ENCODE peak calls at places on chromosomes 3 and 15, in nine cellular contexts. One of them, this sample, is unnamed.
A peak's percentile ranks its signal among the peaks of the same experiment; 100 is the strongest.

GRCh38 chr3:128800241-128801187 is 74.5 kb downstream of the RAB7A start:
- DNase-seq in activated gamma-delta T cell treated with anti-CD3 and anti-CD28 coated beads, Interleukin-2, amount 50 U/mL, for 16 hours: no peak
- DNase-seq in HCEC 1CT: no peak
- DNase-seq in H54: no peak
- DNase-seq in foreskin keratinocyte: no peak
- DNase-seq in left cardiac atrium: no peak
- DNase-seq in CD8-positive, alpha-beta T cell: no peak
- DNase-seq in nephron progenitor cell: no peak
- DNase-seq in HuH-7: no peak
- DNase-seq in this sample: no peak

GRCh38 chr15:35522061-35522460 is 23.9 kb downstream of the DPH6 start:
- DNase-seq in CD8-positive, alpha-beta T cell: no peak
- DNase-seq in nephron progenitor cell: no peak
- DNase-seq in HCEC 1CT: no peak
- DNase-seq in left cardiac atrium: peak; percentile 19
- DNase-seq in H54: no peak
- DNase-seq in activated gamma-delta T cell treated with anti-CD3 and anti-CD28 coated beads, Interleukin-2, amount 50 U/mL, for 16 hours: no peak
- DNase-seq in foreskin keratinocyte: no peak
- DNase-seq in HuH-7: no peak
- DNase-seq in this sample: no peak

GRCh38 chr3:45782381-45782780 is 14.0 kb downstream of the SLC6A20 start:
- DNase-seq in HuH-7: no peak
- DNase-seq in HCEC 1CT: no peak
- DNase-seq in activated gamma-delta T cell treated with anti-CD3 and anti-CD28 coated beads, Interleukin-2, amount 50 U/mL, for 16 hours: no peak
- DNase-seq in left cardiac atrium: no peak
- DNase-seq in H54: no peak
- DNase-seq in foreskin keratinocyte: no peak
- DNase-seq in nephron progenitor cell: no peak
- DNase-seq in CD8-positive, alpha-beta T cell: no peak
- DNase-seq in this sample: no peak

GRCh38 chr15:23039917-23040281 is 530 bp upstream of the TUBGCP5 start:
- DNase-seq in nephron progenitor cell: no peak
- DNase-seq in foreskin keratinocyte: no peak
- DNase-seq in activated gamma-delta T cell treated with anti-CD3 and anti-CD28 coated beads, Interleukin-2, amount 50 U/mL, for 16 hours: no peak
- DNase-seq in HuH-7: no peak
- DNase-seq in CD8-positive, alpha-beta T cell: no peak
- DNase-seq in HCEC 1CT: no peak
- DNase-seq in H54: peak; percentile 32
- DNase-seq in left cardiac atrium: no peak
- DNase-seq in this sample: no peak

GRCh38 chr3:111874177-111874820 is 15.2 kb downstream of the PHLDB2 start:
- DNase-seq in foreskin keratinocyte: peak; percentile 71
- DNase-seq in activated gamma-delta T cell treated with anti-CD3 and anti-CD28 coated beads, Interleukin-2, amount 50 U/mL, for 16 hours: no peak
- DNase-seq in HCEC 1CT: peak; percentile 73
- DNase-seq in CD8-positive, alpha-beta T cell: no peak
- DNase-seq in nephron progenitor cell: no peak
- DNase-seq in left cardiac atrium: no peak
- DNase-seq in H54: peak; percentile 25
- DNase-seq in HuH-7: no peak
- DNase-seq in this sample: no peak

GRCh38 chr15:89566621-89567294 is 8.5 kb upstream of the TICRR start:
- DNase-seq in left cardiac atrium: no peak
- DNase-seq in nephron progenitor cell: no peak
- DNase-seq in CD8-positive, alpha-beta T cell: no peak
- DNase-seq in H54: no peak
- DNase-seq in foreskin keratinocyte: no peak
- DNase-seq in HuH-7: no peak
- DNase-seq in HCEC 1CT: no peak
- DNase-seq in activated gamma-delta T cell treated with anti-CD3 and anti-CD28 coated beads, Interleukin-2, amount 50 U/mL, for 16 hours: no peak
- DNase-seq in this sample: no peak

GRCh38 chr3:124407260-124407659 is 323.0 kb upstream of the UMPS start:
- DNase-seq in foreskin keratinocyte: no peak
- DNase-seq in HuH-7: no peak
- DNase-seq in CD8-positive, alpha-beta T cell: no peak
- DNase-seq in H54: no peak
- DNase-seq in left cardiac atrium: no peak
- DNase-seq in activated gamma-delta T cell treated with anti-CD3 and anti-CD28 coated beads, Interleukin-2, amount 50 U/mL, for 16 hours: no peak
- DNase-seq in nephron progenitor cell: no peak
- DNase-seq in HCEC 1CT: no peak
- DNase-seq in this sample: no peak

GRCh38 chr15:74025436-74025835 is 30.9 kb downstream of the PML start:
- DNase-seq in nephron progenitor cell: no peak
- DNase-seq in HCEC 1CT: peak; percentile 33
- DNase-seq in activated gamma-delta T cell treated with anti-CD3 and anti-CD28 coated beads, Interleukin-2, amount 50 U/mL, for 16 hours: no peak
- DNase-seq in CD8-positive, alpha-beta T cell: no peak
- DNase-seq in H54: no peak
- DNase-seq in left cardiac atrium: no peak
- DNase-seq in HuH-7: no peak
- DNase-seq in foreskin keratinocyte: no peak
- DNase-seq in this sample: no peak

GRCh38 chr3:13217736-13218540 is 144.7 kb upstream of the IQSEC1 start:
- DNase-seq in CD8-positive, alpha-beta T cell: no peak
- DNase-seq in activated gamma-delta T cell treated with anti-CD3 and anti-CD28 coated beads, Interleukin-2, amount 50 U/mL, for 16 hours: no peak
- DNase-seq in HCEC 1CT: no peak
- DNase-seq in foreskin keratinocyte: peak; percentile 97
- DNase-seq in nephron progenitor cell: no peak
- DNase-seq in left cardiac atrium: no peak
- DNase-seq in H54: peak; percentile 90
- DNase-seq in HuH-7: no peak
- DNase-seq in this sample: peak; percentile 68

GRCh38 chr3:113844622-113845222 is 6.1 kb downstream of the GRAMD1C start:
- DNase-seq in left cardiac atrium: no peak
- DNase-seq in foreskin keratinocyte: peak; percentile 27
- DNase-seq in nephron progenitor cell: no peak
- DNase-seq in activated gamma-delta T cell treated with anti-CD3 and anti-CD28 coated beads, Interleukin-2, amount 50 U/mL, for 16 hours: no peak
- DNase-seq in HCEC 1CT: peak; percentile 24
- DNase-seq in HuH-7: peak; percentile 72
- DNase-seq in CD8-positive, alpha-beta T cell: no peak
- DNase-seq in H54: peak; percentile 31
- DNase-seq in this sample: no peak

GRCh38 chr3:61945657-61946056 is 384.3 kb downstream of the PTPRG start:
- DNase-seq in HCEC 1CT: no peak
- DNase-seq in foreskin keratinocyte: no peak
- DNase-seq in activated gamma-delta T cell treated with anti-CD3 and anti-CD28 coated beads, Interleukin-2, amount 50 U/mL, for 16 hours: no peak
- DNase-seq in nephron progenitor cell: no peak
- DNase-seq in HuH-7: no peak
- DNase-seq in H54: no peak
- DNase-seq in left cardiac atrium: no peak
- DNase-seq in CD8-positive, alpha-beta T cell: no peak
- DNase-seq in this sample: no peak

GRCh38 chr3:67094769-67095168 is 96.7 kb downstream of the KBTBD8 start:
- DNase-seq in foreskin keratinocyte: no peak
- DNase-seq in left cardiac atrium: no peak
- DNase-seq in HuH-7: no peak
- DNase-seq in CD8-positive, alpha-beta T cell: no peak
- DNase-seq in H54: no peak
- DNase-seq in nephron progenitor cell: no peak
- DNase-seq in activated gamma-delta T cell treated with anti-CD3 and anti-CD28 coated beads, Interleukin-2, amount 50 U/mL, for 16 hours: no peak
- DNase-seq in HCEC 1CT: no peak
- DNase-seq in this sample: no peak

GRCh38 chr15:58545307-58546065 is 113.7 kb downstream of the LIPC start:
- DNase-seq in left cardiac atrium: no peak
- DNase-seq in nephron progenitor cell: no peak
- DNase-seq in CD8-positive, alpha-beta T cell: no peak
- DNase-seq in HuH-7: no peak
- DNase-seq in foreskin keratinocyte: no peak
- DNase-seq in HCEC 1CT: no peak
- DNase-seq in H54: no peak
- DNase-seq in activated gamma-delta T cell treated with anti-CD3 and anti-CD28 coated beads, Interleukin-2, amount 50 U/mL, for 16 hours: peak; percentile 8
- DNase-seq in this sample: no peak

GRCh38 chr3:191328383-191328962 is 721 bp upstream of the CCDC50 start:
- DNase-seq in activated gamma-delta T cell treated with anti-CD3 and anti-CD28 coated beads, Interleukin-2, amount 50 U/mL, for 16 hours: peak; percentile 0
- DNase-seq in HCEC 1CT: no peak
- DNase-seq in left cardiac atrium: no peak
- DNase-seq in foreskin keratinocyte: no peak
- DNase-seq in CD8-positive, alpha-beta T cell: no peak
- DNase-seq in nephron progenitor cell: no peak
- DNase-seq in H54: no peak
- DNase-seq in HuH-7: no peak
- DNase-seq in this sample: no peak

GRCh38 chr3:46998121-46998851 is 18.8 kb downstream of the NBEAL2 start:
- DNase-seq in CD8-positive, alpha-beta T cell: peak; percentile 77
- DNase-seq in HCEC 1CT: peak; percentile 8
- DNase-seq in nephron progenitor cell: peak; percentile 79
- DNase-seq in activated gamma-delta T cell treated with anti-CD3 and anti-CD28 coated beads, Interleukin-2, amount 50 U/mL, for 16 hours: peak; percentile 61
- DNase-seq in left cardiac atrium: peak; percentile 79
- DNase-seq in foreskin keratinocyte: peak; percentile 52
- DNase-seq in HuH-7: peak; percentile 99
- DNase-seq in H54: peak; percentile 67
- DNase-seq in this sample: peak; percentile 87

GRCh38 chr3:170558417-170558816 is 27.5 kb downstream of the SLC7A14 start:
- DNase-seq in activated gamma-delta T cell treated with anti-CD3 and anti-CD28 coated beads, Interleukin-2, amount 50 U/mL, for 16 hours: no peak
- DNase-seq in foreskin keratinocyte: no peak
- DNase-seq in nephron progenitor cell: no peak
- DNase-seq in HCEC 1CT: no peak
- DNase-seq in H54: no peak
- DNase-seq in left cardiac atrium: no peak
- DNase-seq in CD8-positive, alpha-beta T cell: no peak
- DNase-seq in HuH-7: no peak
- DNase-seq in this sample: no peak

GRCh38 chr3:6971933-6972332 is 111.0 kb downstream of the GRM7 start:
- DNase-seq in H54: no peak
- DNase-seq in nephron progenitor cell: no peak
- DNase-seq in HCEC 1CT: no peak
- DNase-seq in HuH-7: no peak
- DNase-seq in left cardiac atrium: no peak
- DNase-seq in activated gamma-delta T cell treated with anti-CD3 and anti-CD28 coated beads, Interleukin-2, amount 50 U/mL, for 16 hours: no peak
- DNase-seq in CD8-positive, alpha-beta T cell: no peak
- DNase-seq in foreskin keratinocyte: no peak
- DNase-seq in this sample: no peak

GRCh38 chr3:112133606-112134334 is 722 bp upstream of the GCSAM start:
- DNase-seq in nephron progenitor cell: no peak
- DNase-seq in foreskin keratinocyte: no peak
- DNase-seq in left cardiac atrium: no peak
- DNase-seq in H54: no peak
- DNase-seq in activated gamma-delta T cell treated with anti-CD3 and anti-CD28 coated beads, Interleukin-2, amount 50 U/mL, for 16 hours: no peak
- DNase-seq in HCEC 1CT: no peak
- DNase-seq in CD8-positive, alpha-beta T cell: no peak
- DNase-seq in HuH-7: no peak
- DNase-seq in this sample: no peak

GRCh38 chr3:58198362-58198761 is 12.4 kb downstream of the DNASE1L3 start:
- DNase-seq in H54: no peak
- DNase-seq in HuH-7: no peak
- DNase-seq in CD8-positive, alpha-beta T cell: no peak
- DNase-seq in left cardiac atrium: no peak
- DNase-seq in HCEC 1CT: no peak
- DNase-seq in foreskin keratinocyte: no peak
- DNase-seq in activated gamma-delta T cell treated with anti-CD3 and anti-CD28 coated beads, Interleukin-2, amount 50 U/mL, for 16 hours: no peak
- DNase-seq in nephron progenitor cell: no peak
- DNase-seq in this sample: no peak

GRCh38 chr3:155393316-155393715 is 99.8 kb upstream of the STRIT1 start:
- DNase-seq in activated gamma-delta T cell treated with anti-CD3 and anti-CD28 coated beads, Interleukin-2, amount 50 U/mL, for 16 hours: no peak
- DNase-seq in nephron progenitor cell: no peak
- DNase-seq in H54: no peak
- DNase-seq in foreskin keratinocyte: no peak
- DNase-seq in HuH-7: no peak
- DNase-seq in left cardiac atrium: no peak
- DNase-seq in HCEC 1CT: peak; percentile 28
- DNase-seq in CD8-positive, alpha-beta T cell: no peak
- DNase-seq in this sample: no peak

GRCh38 chr3:110077093-110077492 is 739.7 kb upstream of the DPPA4 start:
- DNase-seq in nephron progenitor cell: no peak
- DNase-seq in foreskin keratinocyte: no peak
- DNase-seq in left cardiac atrium: no peak
- DNase-seq in CD8-positive, alpha-beta T cell: no peak
- DNase-seq in activated gamma-delta T cell treated with anti-CD3 and anti-CD28 coated beads, Interleukin-2, amount 50 U/mL, for 16 hours: no peak
- DNase-seq in HuH-7: peak; percentile 2
- DNase-seq in HCEC 1CT: no peak
- DNase-seq in H54: no peak
- DNase-seq in this sample: no peak

GRCh38 chr3:72738752-72739520 is 109.3 kb downstream of the SHQ1 start:
- DNase-seq in left cardiac atrium: peak; percentile 51
- DNase-seq in CD8-positive, alpha-beta T cell: peak; percentile 70
- DNase-seq in activated gamma-delta T cell treated with anti-CD3 and anti-CD28 coated beads, Interleukin-2, amount 50 U/mL, for 16 hours: peak; percentile 35
- DNase-seq in HuH-7: peak; percentile 58
- DNase-seq in foreskin keratinocyte: no peak
- DNase-seq in H54: no peak
- DNase-seq in HCEC 1CT: no peak
- DNase-seq in nephron progenitor cell: peak; percentile 76
- DNase-seq in this sample: peak; percentile 86

GRCh38 chr3:151440940-151441339 is 19.9 kb downstream of the IGSF10 start:
- DNase-seq in H54: no peak
- DNase-seq in left cardiac atrium: no peak
- DNase-seq in CD8-positive, alpha-beta T cell: no peak
- DNase-seq in foreskin keratinocyte: no peak
- DNase-seq in activated gamma-delta T cell treated with anti-CD3 and anti-CD28 coated beads, Interleukin-2, amount 50 U/mL, for 16 hours: no peak
- DNase-seq in nephron progenitor cell: no peak
- DNase-seq in HuH-7: no peak
- DNase-seq in HCEC 1CT: no peak
- DNase-seq in this sample: no peak

GRCh38 chr3:12299026-12299425 is 10.2 kb downstream of the PPARG start:
- DNase-seq in foreskin keratinocyte: no peak
- DNase-seq in activated gamma-delta T cell treated with anti-CD3 and anti-CD28 coated beads, Interleukin-2, amount 50 U/mL, for 16 hours: no peak
- DNase-seq in left cardiac atrium: no peak
- DNase-seq in CD8-positive, alpha-beta T cell: no peak
- DNase-seq in HuH-7: no peak
- DNase-seq in HCEC 1CT: no peak
- DNase-seq in H54: no peak
- DNase-seq in nephron progenitor cell: no peak
- DNase-seq in this sample: no peak

GRCh38 chr3:149016669-149017541 is 25.6 kb downstream of the GYG1 start:
- DNase-seq in HCEC 1CT: peak; percentile 97
- DNase-seq in HuH-7: no peak
- DNase-seq in H54: peak; percentile 44
- DNase-seq in left cardiac atrium: no peak
- DNase-seq in CD8-positive, alpha-beta T cell: no peak
- DNase-seq in nephron progenitor cell: no peak
- DNase-seq in activated gamma-delta T cell treated with anti-CD3 and anti-CD28 coated beads, Interleukin-2, amount 50 U/mL, for 16 hours: no peak
- DNase-seq in foreskin keratinocyte: peak; percentile 90
- DNase-seq in this sample: no peak

GRCh38 chr3:158713094-158713499 is 19.2 kb downstream of the RARRES1 start:
- DNase-seq in H54: no peak
- DNase-seq in nephron progenitor cell: no peak
- DNase-seq in CD8-positive, alpha-beta T cell: no peak
- DNase-seq in left cardiac atrium: peak; percentile 78
- DNase-seq in HuH-7: no peak
- DNase-seq in activated gamma-delta T cell treated with anti-CD3 and anti-CD28 coated beads, Interleukin-2, amount 50 U/mL, for 16 hours: no peak
- DNase-seq in foreskin keratinocyte: no peak
- DNase-seq in HCEC 1CT: no peak
- DNase-seq in this sample: no peak

GRCh38 chr15:96354731-96355560 is 24.4 kb downstream of the NR2F2 start:
- DNase-seq in CD8-positive, alpha-beta T cell: no peak
- DNase-seq in foreskin keratinocyte: peak; percentile 66
- DNase-seq in HuH-7: peak; percentile 87
- DNase-seq in HCEC 1CT: peak; percentile 88
- DNase-seq in activated gamma-delta T cell treated with anti-CD3 and anti-CD28 coated beads, Interleukin-2, amount 50 U/mL, for 16 hours: no peak
- DNase-seq in H54: no peak
- DNase-seq in nephron progenitor cell: no peak
- DNase-seq in left cardiac atrium: no peak
- DNase-seq in this sample: no peak

GRCh38 chr15:78540955-78541743 is 905 bp downstream of the PSMA4 start:
- DNase-seq in HCEC 1CT: peak; percentile 7
- DNase-seq in activated gamma-delta T cell treated with anti-CD3 and anti-CD28 coated beads, Interleukin-2, amount 50 U/mL, for 16 hours: no peak
- DNase-seq in H54: no peak
- DNase-seq in left cardiac atrium: no peak
- DNase-seq in CD8-positive, alpha-beta T cell: no peak
- DNase-seq in HuH-7: no peak
- DNase-seq in nephron progenitor cell: no peak
- DNase-seq in foreskin keratinocyte: no peak
- DNase-seq in this sample: no peak